ENCODE peak calls at places on chromosomes 7 and 10, in ten cellular contexts. F, A, N, J, C, R, H, O, W and M are unnamed samples.

GRCh38 chr10:69497235-69497561 is 45.9 kb downstream of the TSPAN15 start:
- DNase-seq in W (no peak), N (no peak), C (no peak), R (no peak), J (no peak), O (no peak), F (no peak), H (no peak), A (no peak), M (no peak)

GRCh38 chr10:59057350-59057749 is 119.1 kb upstream of the PHYHIPL start:
- DNase-seq in A (no peak), N (no peak), O (peak; percentile 5), H (no peak), F (no peak), J (no peak), R (no peak), C (no peak), W (no peak), M (no peak)

GRCh38 chr10:77248104-77248503 is 389.5 kb downstream of the KCNMA1 start:
- DNase-seq in C (no peak), H (no peak), N (no peak), J (no peak), A (no peak), F (no peak), R (no peak), W (no peak), O (peak; percentile 31), M (no peak)

GRCh38 chr7:30938435-30939316 is 25.1 kb upstream of the GHRHR start:
- DNase-seq in O (peak; percentile 90), A (peak; percentile 88), R (peak; percentile 57), C (peak; percentile 61), J (peak; percentile 58), N (peak; percentile 73), H (peak; percentile 97), W (peak; percentile 80), F (peak; percentile 94), M (peak; percentile 35)

GRCh38 chr10:95573953-95574604 is 12.9 kb upstream of the SORBS1 start:
- DNase-seq in O (no peak), J (no peak), C (no peak), N (no peak), H (no peak), R (no peak), A (no peak), F (no peak), W (no peak), M (no peak)

GRCh38 chr7:27898735-27899134 is 158.8 kb downstream of the TAX1BP1 start:
- DNase-seq in R (no peak), W (no peak), C (no peak), F (no peak), H (no peak), A (no peak), O (no peak), J (no peak), N (no peak), M (no peak)

GRCh38 chr10:22433875-22434274 is 88.6 kb downstream of the SPAG6 start:
- DNase-seq in N (no peak), C (peak; percentile 67), J (peak; percentile 96), H (no peak), W (no peak), O (no peak), F (no peak), R (no peak), A (no peak), M (no peak)

GRCh38 chr7:82241371-82241770 is 202.2 kb downstream of the CACNA2D1 start:
- DNase-seq in C (no peak), N (no peak), R (no peak), O (no peak), H (no peak), F (no peak), J (no peak), W (no peak), A (no peak), M (no peak)

GRCh38 chr7:66088861-66089838 is 13.5 kb downstream of the ASL start:
- DNase-seq in C (no peak), N (no peak), H (no peak), F (no peak), W (no peak), O (no peak), A (no peak), R (no peak), J (no peak), M (no peak)

GRCh38 chr10:7525314-7526016 is 114.6 kb upstream of the SFMBT2 start:
- DNase-seq in J (peak; percentile 66), C (peak; percentile 38), A (peak; percentile 62), H (peak; percentile 71), W (no peak), F (peak; percentile 74), R (peak; percentile 63), O (peak; percentile 84), N (no peak), M (peak; percentile 37)
- TF ChIP-seq CTCF in J (peak; percentile 88), C (peak; percentile 72), A (peak; percentile 59), H (peak; percentile 97), W (peak; percentile 74), F (peak; percentile 60), R (no peak), O (peak; percentile 92), N (peak; percentile 70), M (peak; percentile 76)

DNA sequence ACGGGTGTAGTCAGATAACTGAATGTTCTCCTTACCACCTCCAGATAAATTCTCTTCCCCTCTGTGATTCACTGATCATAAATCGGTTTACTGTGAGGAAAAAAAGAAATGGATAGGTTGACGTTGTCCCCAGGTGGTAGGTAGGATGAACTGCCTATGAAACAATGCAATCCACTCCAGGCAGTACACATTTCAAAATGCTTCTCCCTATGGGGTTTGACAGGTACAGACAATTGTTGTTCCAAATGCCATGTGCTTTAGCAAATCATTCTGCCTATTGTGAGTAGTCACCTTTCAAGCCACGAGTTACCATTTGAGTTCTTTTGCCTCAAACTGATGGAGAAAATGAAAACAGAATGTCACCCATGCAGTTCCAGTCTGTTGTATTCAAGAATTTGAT is 21.8 kb downstream of the VIM start:
- DNase-seq in N (no peak), O (peak; percentile 15), F (no peak), H (no peak), W (no peak), J (peak; percentile 34), A (no peak), R (no peak), C (peak; percentile 46), M (no peak)
- TF ChIP-seq CTCF in N (peak; percentile 20), O (peak; percentile 36), F (peak; percentile 36), H (peak; percentile 48), W (peak; percentile 21), J (peak; percentile 46), A (peak; percentile 11), R (no peak), C (peak; percentile 68), M (peak; percentile 48)

GRCh38 chr7:17181482-17181881 is 117.0 kb upstream of the AHR start:
- DNase-seq in W (no peak), O (peak; percentile 17), N (no peak), H (no peak), F (no peak), A (no peak), J (no peak), C (no peak), R (no peak), M (no peak)
- TF ChIP-seq CTCF in W (no peak), O (peak; percentile 7), N (no peak), H (no peak), F (no peak), A (no peak), J (no peak), C (no peak), R (no peak), M (no peak)

GRCh38 chr7:3544202-3544601 is 243.2 kb downstream of the SDK1 start:
- DNase-seq in J (no peak), F (peak; percentile 21), A (no peak), R (no peak), O (peak; percentile 44), W (no peak), H (no peak), C (no peak), N (no peak), M (no peak)
- TF ChIP-seq CTCF in J (peak; percentile 4), F (no peak), A (no peak), R (no peak), O (peak; percentile 63), W (no peak), H (no peak), C (no peak), N (no peak), M (no peak)

GRCh38 chr10:91758303-91759146 is 39.7 kb upstream of the TNKS2 start:
- DNase-seq in O (peak; percentile 54), W (no peak), R (no peak), A (no peak), C (peak; percentile 48), F (no peak), N (peak; percentile 13), H (no peak), J (peak; percentile 75), M (no peak)
- TF ChIP-seq CTCF in O (peak; percentile 76), W (peak; percentile 19), R (no peak), A (peak; percentile 32), C (peak; percentile 70), F (no peak), N (peak; percentile 40), H (peak; percentile 76), J (peak; percentile 64), M (peak; percentile 77)

DNA sequence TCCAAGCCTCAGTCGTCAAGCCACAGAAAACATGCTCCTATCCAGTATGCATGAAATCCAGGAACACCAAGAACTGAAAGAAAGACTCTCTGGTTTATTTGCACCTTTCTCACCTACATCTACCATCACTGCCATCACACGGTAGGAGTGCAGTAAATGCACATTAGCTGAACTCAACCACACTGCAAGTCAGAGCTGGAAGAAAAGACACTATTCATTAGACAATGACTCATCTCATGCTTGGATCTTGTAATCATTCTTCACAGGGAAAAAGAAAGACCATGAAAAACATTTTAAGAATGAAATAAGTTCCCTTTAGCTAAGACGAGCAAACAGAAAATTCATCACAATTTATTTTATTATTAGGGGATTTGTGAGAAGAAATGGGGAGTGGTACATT is 325.1 kb downstream of the PARD3 start:
- DNase-seq in N (no peak), F (no peak), W (no peak), H (no peak), J (peak; percentile 64), C (peak; percentile 86), O (no peak), A (no peak), R (no peak), M (no peak)
- TF ChIP-seq CTCF in N (no peak), F (no peak), W (no peak), H (no peak), J (no peak), C (peak; percentile 41), O (no peak), A (no peak), R (no peak), M (no peak)

GRCh38 chr7:115211171-115211570 is 289.3 kb downstream of the MDFIC start:
- DNase-seq in A (no peak), J (no peak), O (no peak), R (no peak), W (no peak), F (no peak), N (no peak), C (no peak), H (no peak), M (no peak)

GRCh38 chr7:115210552-115210951 is 288.7 kb downstream of the MDFIC start:
- DNase-seq in R (no peak), O (no peak), F (no peak), H (no peak), N (no peak), W (no peak), A (no peak), J (no peak), C (no peak), M (no peak)

GRCh38 chr7:115208710-115209540 is 287.0 kb downstream of the MDFIC start:
- DNase-seq in H (no peak), C (no peak), O (no peak), A (no peak), F (no peak), N (no peak), J (no peak), R (no peak), W (no peak), M (no peak)
- TF ChIP-seq CTCF in H (no peak), C (no peak), O (no peak), A (no peak), F (no peak), N (no peak), J (no peak), R (no peak), W (no peak), M (no peak)